ENCODE peak calls at places on chromosome 1, in nine cellular contexts. D is CD8-positive, alpha-beta memory T cell; A is AML-193; I is stromal cell of bone marrow; Y is GM13977; R is activated T-cell treated with anti-CD3 and anti-CD28 coated beads, Interleukin-2, amount 50 U/mL, for 48 hours; B is ACHN; K is HFFc6; S is sigmoid colon. O is an unnamed sample.

GRCh38 chr1:84143796-84144565 is at the start of gene PRKACB:
- DNase-seq in D (peak; percentile 49), A (peak; percentile 84), I (no peak), Y (no peak), R (no peak), B (peak; percentile 60), K (peak; percentile 4), S (no peak), O (no peak)

GRCh38 chr1:233299450-233299849 is 3.9 kb upstream of the PCNX2 start:
- DNase-seq in D (no peak), A (no peak), I (no peak), Y (no peak), R (no peak), B (no peak), K (no peak), S (no peak), O (no peak)

GRCh38 chr1:86546787-86547221 is at the start of gene CLCA4:
- DNase-seq in D (no peak), A (no peak), I (no peak), Y (no peak), R (no peak), B (no peak), K (no peak), S (no peak), O (no peak)

GRCh38 chr1:193115629-193116227 is 6.1 kb upstream of the CDC73 start:
- DNase-seq in D (no peak), A (no peak), I (peak; percentile 96), Y (no peak), R (no peak), B (peak; percentile 99), K (peak; percentile 98), S (peak; percentile 78), O (no peak)

GRCh38 chr1:109667452-109668122 is at the start of gene GSTM2:
- DNase-seq in D (peak; percentile 38), A (peak; percentile 83), I (peak; percentile 86), Y (peak; percentile 85), R (peak; percentile 93), B (peak; percentile 81), K (peak; percentile 72), S (peak; percentile 97), O (peak; percentile 96)

GRCh38 chr1:223551610-223552009 is 113.9 kb downstream of the CAPN8 start:
- DNase-seq in D (no peak), A (no peak), I (no peak), Y (no peak), R (no peak), B (no peak), K (no peak), S (no peak), O (no peak)

GRCh38 chr1:80217377-80217986 is 1211.0 kb upstream of the ADGRL4 start:
- DNase-seq in D (no peak), A (no peak), I (peak; percentile 60), Y (no peak), R (no peak), B (peak; percentile 79), K (peak; percentile 20), S (no peak), O (no peak)

GRCh38 chr1:19921310-19921709 is 2.1 kb downstream of the PLA2G2E start:
- DNase-seq in D (no peak), A (no peak), I (no peak), Y (no peak), R (no peak), B (no peak), K (no peak), S (no peak), O (no peak)

GRCh38 chr1:183210678-183211077 is 24.6 kb downstream of the LAMC2 start:
- DNase-seq in D (no peak), A (no peak), I (no peak), Y (no peak), R (no peak), B (no peak), K (no peak), S (no peak), O (no peak)

O was measured in posterior vena cava.